ENCODE peak calls at places on chromosome 11, in five cellular contexts. V, J, A, S and M are unnamed samples.
A peak's percentile ranks its signal among the peaks of the same experiment; 100 is the strongest.

GRCh38 chr11:33690290-33691050 is 10.2 kb downstream of the C11orf91 start:
- DNase-seq in A (peak; percentile 46), S (peak; percentile 51), V (no peak), J (no peak), M (peak; percentile 70)

GRCh38 chr11:70696564-70696963 is 298.2 kb downstream of the CTTN start:
- DNase-seq in A (no peak), S (no peak), J (no peak), V (no peak), M (no peak)

GRCh38 chr11:77127969-77128691 is at the start of gene MYO7A:
- DNase-seq in V (peak; percentile 56), A (peak; percentile 94), S (peak; percentile 56), J (no peak), M (no peak)

GRCh38 chr11:114942207-114942606 is 263.9 kb downstream of the NXPE2 start:
- DNase-seq in J (no peak), A (no peak), V (no peak), S (no peak), M (no peak)

GRCh38 chr11:10680956-10681487 is 12.5 kb downstream of the IRAG1 start:
- DNase-seq in S (no peak), J (no peak), V (no peak), A (no peak), M (no peak)

GRCh38 chr11:66076561-66076960 is 6.5 kb downstream of the PACS1 start:
- DNase-seq in J (no peak), V (no peak), A (no peak), S (no peak), M (no peak)

GRCh38 chr11:133040289-133040893 is 491.9 kb downstream of the OPCML start:
- DNase-seq in V (no peak), A (no peak), J (no peak), S (no peak), M (no peak)

GRCh38 chr11:47950396-47950795 is 30.0 kb upstream of the PTPRJ start:
- DNase-seq in J (no peak), V (peak; percentile 34), A (no peak), S (no peak), M (no peak)

GRCh38 chr11:105168457-105168856 is 28.9 kb upstream of the CARD18 start:
- DNase-seq in V (no peak), S (no peak), J (no peak), A (no peak), M (no peak)

GRCh38 chr11:109138200-109138599 is 283.8 kb upstream of the C11orf87 start:
- DNase-seq in V (no peak), S (no peak), J (no peak), A (no peak), M (no peak)

GRCh38 chr11:6251990-6252473 is 7.6 kb upstream of the CCKBR start:
- DNase-seq in J (peak; percentile 24), A (peak; percentile 69), S (peak; percentile 86), V (peak; percentile 29), M (no peak)

GRCh38 chr11:86623736-86624135 is 48.7 kb downstream of the ME3 start:
- DNase-seq in J (no peak), A (no peak), V (no peak), S (no peak), M (no peak)

GRCh38 chr11:6219359-6219758 is 14.0 kb downstream of the C11orf42 start:
- DNase-seq in J (no peak), S (no peak), A (peak; percentile 38), V (peak; percentile 36), M (no peak)

GRCh38 chr11:66855574-66856495 is 1.0 kb upstream of the LRFN4 start:
- DNase-seq in V (peak; percentile 96), J (peak; percentile 84), A (peak; percentile 94), S (peak; percentile 94), M (peak; percentile 94)

DNA sequence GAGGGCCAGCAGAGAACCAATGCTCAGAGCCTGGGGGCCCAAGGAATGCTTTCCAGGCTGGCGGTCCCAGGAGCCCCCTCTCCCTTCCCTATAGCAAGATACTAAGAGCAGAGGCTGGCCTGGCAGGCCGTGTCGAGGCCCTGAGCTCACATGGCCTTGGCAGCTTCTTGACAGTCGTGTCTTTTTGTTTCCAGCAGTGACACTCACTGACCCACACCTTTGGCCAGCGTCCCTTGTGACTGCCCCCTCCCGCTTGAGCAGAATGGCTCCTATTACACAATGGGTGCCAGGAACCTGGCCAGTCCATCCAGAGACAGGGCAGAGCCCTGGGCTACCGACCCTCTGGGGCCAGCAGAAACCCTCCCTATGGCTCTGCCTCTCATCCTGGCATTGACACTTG is 6.4 kb upstream of the CCND1 start:
- DNase-seq in A (peak; percentile 64), V (no peak), S (no peak), J (no peak), M (no peak)
- TF ChIP-seq POLR2A in A (no peak), V (no peak), S (no peak), J (no peak), M (no peak)

GRCh38 chr11:120060512-120060911 is 77.4 kb downstream of the TRIM29 start:
- DNase-seq in S (no peak), J (no peak), A (no peak), V (no peak), M (no peak)
- H3K4me1 ChIP-seq in S (no peaks in the 10 kb centered on the region), J (no peaks in the 10 kb centered on the region), A (no peaks in the 10 kb centered on the region), V (no peaks in the 10 kb centered on the region), M (no peaks in the 10 kb centered on the region)

GRCh38 chr11:613369-613968 is 2.3 kb downstream of the IRF7 start:
- DNase-seq in V (peak; percentile 92), J (peak; percentile 63), A (no peak), S (peak; percentile 86), M (peak; percentile 73)
- TF ChIP-seq POLR2A in V (peak; percentile 37), J (no peak), A (no peak), S (no peak), M (no peak)

GRCh38 chr11:12813371-12814225 is 139.4 kb downstream of the TEAD1 start:
- DNase-seq in J (no peak), A (no peak), S (peak; percentile 39), V (peak; percentile 38), M (peak; percentile 54)
- H3K4me1 ChIP-seq in J (peaks cover 2% of the 10 kb centered on the region), A (peaks cover 20% of the 10 kb centered on the region), S (peaks cover 28% of the 10 kb centered on the region), V (peaks cover 9% of the 10 kb centered on the region), M (peaks cover 86% of the 10 kb centered on the region)